ENCODE peak calls at places on chromosomes 11 and 22, in five cellular contexts. K is neural crest cell; S is heart left ventricle; G is CD8-positive, alpha-beta T cell; W is osteocyte. L is an unnamed sample.

GRCh38 chr11:120096756-120097191 is 41.1 kb downstream of the TRIM29 start:
- DNase-seq in K (no peak), S (no peak), G (no peak), W (no peak), L (no peak)

GRCh38 chr11:124841186-124841585 is 24.0 kb upstream of the ROBO3 start:
- DNase-seq in K (no peak), S (no peak), G (no peak), W (no peak), L (no peak)

GRCh38 chr22:50208939-50209892 is 8.4 kb downstream of the SELENOO start:
- DNase-seq in K (no peak), S (no peak), G (no peak), W (no peak), L (no peak)

GRCh38 chr22:45888221-45889092 is 88.5 kb downstream of the WNT7B start:
- DNase-seq in K (no peak), S (no peak), G (no peak), W (no peak), L (no peak)

GRCh38 chr11:18836415-18836814 is 44.8 kb upstream of the PTPN5 start:
- DNase-seq in K (no peak), S (no peak), G (no peak), W (no peak), L (no peak)

GRCh38 chr11:22703561-22703960 is 37.1 kb downstream of the GAS2 start:
- DNase-seq in K (no peak), S (no peak), G (no peak), W (no peak), L (no peak)

GRCh38 chr11:111910637-111911562 is 670 bp downstream of the CRYAB start:
- DNase-seq in K (no peak), S (peak; percentile 39), G (no peak), W (no peak), L (no peak)

GRCh38 chr22:37229805-37230672 is 14.0 kb downstream of the RAC2 start:
- DNase-seq in K (no peak), S (peak; percentile 48), G (peak; percentile 91), W (no peak), L (no peak)

GRCh38 chr22:23383491-23384450 is 196.3 kb downstream of the IGLL1 start:
- DNase-seq in K (no peak), S (no peak), G (no peak), W (no peak), L (peak; percentile 66)

GRCh38 chr22:38239101-38239761 is 33.6 kb downstream of the TMEM184B start:
- DNase-seq in K (no peak), S (no peak), G (no peak), W (no peak), L (no peak)

GRCh38 chr11:10324474-10324873 is 19.6 kb downstream of the ADM start:
- DNase-seq in K (no peak), S (no peak), G (no peak), W (no peak), L (no peak)

GRCh38 chr11:120125005-120125404 is 12.9 kb downstream of the TRIM29 start:
- DNase-seq in K (no peak), S (no peak), G (no peak), W (no peak), L (no peak)

GRCh38 chr22:48099251-48099650 is 1336.8 kb downstream of the TBC1D22A start:
- DNase-seq in K (no peak), S (no peak), G (no peak), W (peak; percentile 81), L (peak; percentile 13)

GRCh38 chr11:86214710-86215109 is 29.8 kb upstream of the EED start:
- DNase-seq in K (no peak), S (no peak), G (no peak), W (no peak), L (no peak)

GRCh38 chr11:16460508-16460907 is 104.2 kb upstream of the SOX6 start:
- DNase-seq in K (no peak), S (no peak), G (no peak), W (no peak), L (no peak)

GRCh38 chr11:74815966-74816365 is 67.3 kb downstream of the RNF169 start:
- DNase-seq in K (no peak), S (no peak), G (no peak), W (no peak), L (no peak)

GRCh38 chr22:32701021-32701420 is 100.5 kb upstream of the TIMP3 start:
- DNase-seq in K (no peak), S (no peak), G (no peak), W (no peak), L (no peak)

GRCh38 chr11:78373689-78374088 is 43.9 kb downstream of the GAB2 start:
- DNase-seq in K (no peak), S (no peak), G (no peak), W (no peak), L (no peak)

GRCh38 chr11:104151404-104152204 is 12.3 kb downstream of the PDGFD start:
- DNase-seq in K (no peak), S (no peak), G (no peak), W (no peak), L (no peak)
- TF ChIP-seq CTCF in K (peak; percentile 58), S (peak; percentile 48), G (no peak), W (peak; percentile 63), L (no peak)

DNA sequence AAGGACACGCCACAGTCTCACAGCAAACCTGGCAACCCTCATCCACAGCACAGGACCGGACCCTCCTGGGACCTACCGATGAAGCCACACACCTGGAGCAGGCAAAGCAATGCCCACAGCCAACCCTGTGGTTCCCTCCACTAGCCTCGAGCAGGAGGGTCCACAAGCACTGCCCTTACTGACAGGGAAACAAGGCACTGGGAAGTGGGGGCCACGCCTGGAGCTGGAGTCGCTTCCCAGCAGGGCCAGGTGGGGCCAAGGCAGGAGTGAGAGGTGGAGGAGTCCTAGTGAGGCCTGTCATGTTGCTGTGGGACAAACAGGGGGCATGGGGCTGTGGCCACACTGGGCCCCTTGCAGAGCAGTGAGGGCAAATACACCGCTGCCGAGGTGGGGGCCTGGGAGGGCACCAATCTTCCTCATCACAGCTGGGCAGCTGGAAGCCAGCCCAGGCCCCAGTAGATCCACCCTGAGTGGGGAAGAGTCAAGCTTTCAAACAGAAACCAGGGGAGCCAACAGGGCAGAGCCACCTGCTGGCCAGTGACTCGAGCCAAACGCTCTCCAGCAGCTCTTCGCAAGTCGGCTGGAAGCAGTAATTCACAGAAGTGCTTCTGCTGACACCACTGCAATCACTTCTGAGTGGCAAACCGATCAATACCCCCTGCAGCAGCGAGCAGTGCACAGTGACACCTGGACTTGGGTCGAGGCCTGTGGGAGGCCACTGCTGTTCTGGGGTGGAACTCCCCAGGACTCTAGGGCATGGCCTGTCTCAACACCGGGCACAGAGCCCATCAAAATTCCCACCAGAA is 13.7 kb downstream of the SULT4A1 start:
- DNase-seq in K (no peak), S (peak; percentile 23), G (no peak), W (no peak), L (no peak)
- TF ChIP-seq CTCF in K (peak; percentile 56), S (peak; percentile 28), G (no peak), W (peak; percentile 31), L (peak; percentile 18)

GRCh38 chr11:32168924-32169323 is 78.0 kb downstream of the RCN1 start:
- DNase-seq in K (no peak), S (no peak), G (no peak), W (no peak), L (no peak)

GRCh38 chr11:32176223-32176811 is 85.4 kb downstream of the RCN1 start:
- DNase-seq in K (peak; percentile 95), S (peak; percentile 69), G (peak; percentile 85), W (peak; percentile 91), L (peak; percentile 45)

GRCh38 chr11:32173977-32174376 is 83.1 kb downstream of the RCN1 start:
- DNase-seq in K (no peak), S (no peak), G (no peak), W (no peak), L (no peak)

GRCh38 chr11:32172771-32173170 is 81.9 kb downstream of the RCN1 start:
- DNase-seq in K (no peak), S (no peak), G (no peak), W (no peak), L (no peak)

DNA sequence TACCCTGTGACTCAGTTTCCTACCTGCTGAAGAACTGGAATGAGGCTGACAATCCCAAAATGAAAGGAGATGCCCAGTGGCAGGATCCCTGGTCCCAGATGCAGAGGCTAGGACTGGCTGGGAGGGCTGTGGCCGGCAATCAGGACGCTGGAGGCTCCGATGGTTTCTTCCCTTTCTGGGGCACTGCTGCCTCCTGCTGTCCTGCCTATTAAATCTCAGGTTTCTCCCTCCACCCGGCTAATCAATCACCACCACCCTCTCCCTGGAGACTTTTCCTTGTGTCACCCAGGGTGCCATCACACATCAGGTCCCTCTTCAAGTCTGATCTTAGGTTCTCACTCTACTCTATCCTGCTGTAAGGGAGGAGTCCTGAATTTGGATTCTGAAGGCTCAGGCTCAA is 82.6 kb downstream of the RCN1 start:
- DNase-seq in K (peak; percentile 62), S (peak; percentile 59), G (no peak), W (no peak), L (peak; percentile 32)
- TF ChIP-seq CTCF in K (peak; percentile 75), S (peak; percentile 75), G (no peak), W (peak; percentile 60), L (no peak)

DNA sequence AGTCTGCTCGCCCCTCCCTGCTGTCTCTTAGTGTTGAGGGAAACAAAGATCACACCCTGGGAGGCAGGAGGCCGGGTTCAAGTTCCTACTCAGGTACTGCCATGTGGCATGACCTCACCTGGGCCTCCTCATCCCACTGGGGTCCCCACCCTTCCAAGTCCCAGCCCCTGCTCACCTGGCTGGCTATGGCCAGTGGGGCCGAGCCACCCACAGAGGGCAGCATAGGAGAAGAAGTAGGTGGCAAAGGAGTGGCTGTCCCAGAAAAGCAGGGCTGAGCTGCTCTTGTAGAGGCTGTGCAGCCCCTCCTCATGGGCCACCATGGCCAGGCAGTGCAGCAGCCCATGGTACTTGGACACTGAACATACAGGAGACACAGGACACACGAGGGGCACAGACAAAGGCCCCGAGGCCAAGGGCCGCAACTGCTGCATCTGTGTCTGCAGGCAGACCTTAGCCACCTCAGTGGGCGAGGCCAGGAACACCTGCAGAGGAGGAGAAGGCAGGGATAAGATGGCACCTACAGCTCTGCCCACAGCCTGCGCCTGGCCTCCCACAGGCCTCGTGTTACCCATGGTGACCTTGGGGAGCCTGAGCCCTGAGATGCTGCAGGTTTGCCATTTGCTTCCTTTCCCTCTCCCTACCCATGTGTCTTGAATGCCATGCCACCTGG is 50.6 kb upstream of the MPEG1 start:
- DNase-seq in K (no peak), S (no peak), G (no peak), W (no peak), L (no peak)
- TF ChIP-seq CTCF in K (no peak), S (no peak), G (no peak), W (no peak), L (no peak)

GRCh38 chr22:20751185-20751851 is 22.6 kb upstream of the SERPIND1 start:
- DNase-seq in K (no peak), S (no peak), G (no peak), W (no peak), L (no peak)
- TF ChIP-seq CTCF in K (no peak), S (no peak), G (no peak), W (peak; percentile 4), L (no peak)

GRCh38 chr11:116375221-116375620 is 397.6 kb downstream of the BUD13 start:
- DNase-seq in K (no peak), S (no peak), G (no peak), W (no peak), L (no peak)
- TF ChIP-seq CTCF in K (no peak), S (no peak), G (no peak), W (no peak), L (no peak)

DNA sequence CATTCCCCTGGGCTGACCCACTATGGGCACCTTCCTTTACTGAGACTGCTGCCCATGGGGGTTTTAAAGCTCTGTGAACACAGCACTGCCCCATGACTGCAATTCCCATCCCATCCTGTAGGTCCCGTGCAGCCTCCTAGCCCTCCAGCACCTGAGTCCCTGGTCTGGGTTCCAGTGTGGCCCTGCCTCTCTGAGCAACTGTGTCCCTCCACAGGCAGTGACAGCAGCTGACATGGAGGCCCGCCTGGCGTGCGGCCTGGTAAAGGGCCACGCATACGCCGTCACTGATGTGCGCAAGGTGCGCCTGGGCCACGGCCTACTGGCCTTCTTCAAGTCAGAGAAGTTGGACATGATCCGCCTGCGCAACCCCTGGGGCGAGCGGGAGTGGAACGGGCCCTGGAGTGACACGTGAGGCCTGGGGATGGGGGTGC is 12.6 kb downstream of the OMP start:
- DNase-seq in K (no peak), S (no peak), G (no peak), W (no peak), L (no peak)
- TF ChIP-seq CTCF in K (peak; percentile 46), S (no peak), G (no peak), W (peak; percentile 6), L (peak; percentile 27)

L was measured in mesothelial cell of epicardium.